ENCODE peak calls at places on chromosomes 5 and 9, in six cellular contexts. D is K562, P is SK-N-SH, U is HCT116, N is H1, Z is HepG2. O is an unnamed sample.

GRCh38 chr9:127742435-127743088 is 7.5 kb upstream of the TOR2A start:
- DNase-seq in P (peak), N (peak), D (peak), U (no peak), Z (no peak), O (no peak)

GRCh38 chr5:78597068-78597857 is 51.3 kb downstream of the LHFPL2 start:
- DNase-seq in N (no peak), U (no peak), D (no peak), P (no peak), Z (peak), O (no peak)

GRCh38 chr9:38387751-38388150 is 4.8 kb upstream of the ALDH1B1 start:
- DNase-seq in N (no peak), U (no peak), Z (no peak), D (no peak), P (no peak), O (no peak)

GRCh38 chr9:86410281-86410680 is 56.1 kb upstream of the TUT7 start:
- DNase-seq in Z (no peak), N (peak), D (no peak), U (no peak), P (no peak), O (no peak)

GRCh38 chr5:152113401-152113800 is 188.8 kb upstream of the GLRA1 start:
- DNase-seq in N (no peak), P (no peak), Z (no peak), U (peak), D (no peak), O (no peak)

GRCh38 chr9:84917366-84918063 is 248.0 kb downstream of the NTRK2 start:
- DNase-seq in P (no peak), U (no peak), N (no peak), Z (no peak), D (no peak), O (no peak)

GRCh38 chr9:137046094-137046787 is at the start of gene NPDC1:
- DNase-seq in Z (peak), U (peak), N (peak), D (peak), P (peak), O (peak)

GRCh38 chr5:55440188-55440646 is 94.5 kb downstream of the PLPP1 start:
- DNase-seq in N (no peak), U (no peak), P (peak), Z (no peak), D (no peak), O (no peak)

GRCh38 chr5:121919091-121919490 is 42.7 kb upstream of the SRFBP1 start:
- DNase-seq in P (no peak), Z (no peak), D (no peak), N (no peak), U (no peak), O (no peak)

GRCh38 chr5:76462097-76462702 is 59.1 kb downstream of the IQGAP2 start:
- DNase-seq in Z (no peak), N (no peak), U (no peak), D (no peak), P (no peak), O (no peak)

GRCh38 chr5:175797521-175798038 is 73.8 kb upstream of the CPLX2 start:
- DNase-seq in N (peak), D (no peak), Z (peak), U (no peak), P (peak), O (no peak)

GRCh38 chr5:38537502-38537901 is 18.9 kb downstream of the LIFR start:
- DNase-seq in N (no peak), Z (no peak), U (no peak), P (no peak), D (no peak), O (no peak)

GRCh38 chr9:17134396-17134842 is 421 bp upstream of the CNTLN start:
- DNase-seq in U (no peak), D (no peak), P (no peak), Z (no peak), N (no peak), O (no peak)

GRCh38 chr9:37622462-37622861 is 28.3 kb upstream of the FRMPD1 start:
- DNase-seq in P (peak), D (no peak), Z (no peak), U (no peak), N (no peak), O (no peak)

GRCh38 chr5:96637191-96637590 is 25.0 kb upstream of the CAST start:
- DNase-seq in U (no peak), Z (no peak), N (no peak), P (no peak), D (no peak), O (peak)

GRCh38 chr5:147310059-147310704 is 75.4 kb downstream of the STK32A start:
- DNase-seq in U (peak), Z (no peak), N (no peak), P (peak), D (no peak), O (peak)

GRCh38 chr5:31413030-31413812 is 118.7 kb downstream of the DROSHA start:
- DNase-seq in P (no peak), Z (no peak), D (no peak), U (no peak), N (no peak), O (no peak)

GRCh38 chr5:9337908-9338307 is 208.0 kb downstream of the SEMA5A start:
- DNase-seq in D (no peak), P (no peak), N (no peak), Z (no peak), U (no peak), O (no peak)

GRCh38 chr5:149941795-149942194 is 2.8 kb downstream of the PDE6A start:
- DNase-seq in Z (no peak), U (no peak), N (no peak), D (no peak), P (no peak), O (no peak)

GRCh38 chr9:86946712-86947145 is 577 bp downstream of the GAS1 start:
- DNase-seq in Z (no peak), U (no peak), N (no peak), P (peak), D (no peak), O (peak)

GRCh38 chr5:111627862-111628261 is 115.5 kb upstream of the STARD4 start:
- DNase-seq in P (no peak), D (no peak), N (no peak), Z (no peak), U (no peak), O (no peak)

GRCh38 chr5:173148354-173148753 is 4.0 kb downstream of the BNIP1 start:
- DNase-seq in N (no peak), U (no peak), D (no peak), Z (no peak), P (no peak), O (no peak)

GRCh38 chr5:74994791-74995190 is 57.6 kb downstream of the GCNT4 start:
- DNase-seq in P (no peak), Z (no peak), U (no peak), N (no peak), D (no peak), O (no peak)

GRCh38 chr5:87137280-87137679 is 130.4 kb upstream of the RASA1 start:
- DNase-seq in P (no peak), Z (no peak), U (no peak), D (no peak), N (no peak), O (no peak)

GRCh38 chr9:81829201-81829882 is 98.9 kb upstream of the SPATA31D4 start:
- DNase-seq in N (no peak), P (no peak), D (no peak), U (no peak), Z (no peak), O (no peak)

GRCh38 chr5:76820491-76820890 is 1.7 kb downstream of the F2RL1 start:
- DNase-seq in P (no peak), Z (peak), U (no peak), D (no peak), N (no peak), O (no peak)

GRCh38 chr5:158522761-158523160 is 577.0 kb downstream of the EBF1 start:
- DNase-seq in P (no peak), Z (no peak), N (no peak), D (no peak), U (no peak), O (no peak)

GRCh38 chr9:84794981-84795637 is 125.6 kb downstream of the NTRK2 start:
- DNase-seq in U (no peak), Z (no peak), P (no peak), D (no peak), N (no peak), O (no peak)

GRCh38 chr5:144467795-144468194 is 297.1 kb downstream of the KCTD16 start:
- DNase-seq in Z (peak), N (no peak), D (no peak), U (peak), P (peak), O (peak)

DNA sequence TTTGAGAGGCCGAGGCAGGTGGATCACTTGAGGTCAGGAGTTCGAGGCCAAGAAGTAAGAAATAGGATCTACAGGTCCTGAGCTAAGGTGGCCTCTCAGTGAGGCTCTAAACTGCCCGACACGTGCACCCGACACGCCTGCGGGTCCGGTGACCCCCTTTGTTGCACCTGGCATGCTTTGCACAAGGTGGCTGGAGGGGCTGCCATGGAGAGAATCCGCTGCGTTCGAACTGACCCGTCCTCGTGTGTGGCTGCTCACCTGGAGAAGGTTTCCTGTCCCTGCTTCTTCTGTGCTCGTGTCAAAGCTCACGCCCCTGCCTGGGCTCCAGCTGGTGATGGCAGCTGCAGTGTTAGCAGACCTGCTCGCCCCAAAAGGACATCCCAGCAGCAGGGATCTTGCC is 5.7 kb upstream of the OLFM1 start:
- DNase-seq in Z (no peak), N (no peak), P (no peak), D (no peak), U (no peak), O (no peak)
- TF ChIP-seq JUND in Z (no peak), N (no peak), P (no peak), D (no peak), U (no peak), O (no peak)

GRCh38 chr5:140633081-140633471 is at the start of gene CD14:
- DNase-seq in P (no peak), Z (peak), N (no peak), U (no peak), D (no peak), O (peak)
- TF ChIP-seq JUND in P (no peak), Z (no peak), N (no peak), U (no peak), D (no peak), O (no peak)

GRCh38 chr5:171893290-171893890 is 107.8 kb downstream of the SMIM23 start:
- DNase-seq in U (no peak), Z (no peak), D (no peak), P (no peak), N (no peak), O (no peak)
- TF ChIP-seq JUND in U (no peak), Z (no peak), D (no peak), P (peak), N (no peak), O (no peak)

GRCh38 chr5:88396635-88397285 is 128.1 kb upstream of the TMEM161B start:
- DNase-seq in N (no peak), U (no peak), P (no peak), D (no peak), Z (no peak), O (no peak)
- TF ChIP-seq JUND in N (no peak), U (no peak), P (no peak), D (no peak), Z (no peak), O (no peak)

GRCh38 chr5:81853005-81853357 is 102.1 kb upstream of the SSBP2 start:
- DNase-seq in Z (no peak), D (peak), N (no peak), P (no peak), U (no peak), O (no peak)

GRCh38 chr5:81854915-81855314 is 104.0 kb upstream of the SSBP2 start:
- DNase-seq in Z (no peak), N (no peak), D (no peak), P (no peak), U (no peak), O (no peak)

GRCh38 chr5:81854485-81854884 is 103.6 kb upstream of the SSBP2 start:
- DNase-seq in Z (no peak), D (no peak), U (no peak), P (no peak), N (no peak), O (no peak)

GRCh38 chr5:81855576-81855975 is 104.7 kb upstream of the SSBP2 start:
- DNase-seq in N (no peak), Z (no peak), U (no peak), D (no peak), P (no peak), O (no peak)

DNA sequence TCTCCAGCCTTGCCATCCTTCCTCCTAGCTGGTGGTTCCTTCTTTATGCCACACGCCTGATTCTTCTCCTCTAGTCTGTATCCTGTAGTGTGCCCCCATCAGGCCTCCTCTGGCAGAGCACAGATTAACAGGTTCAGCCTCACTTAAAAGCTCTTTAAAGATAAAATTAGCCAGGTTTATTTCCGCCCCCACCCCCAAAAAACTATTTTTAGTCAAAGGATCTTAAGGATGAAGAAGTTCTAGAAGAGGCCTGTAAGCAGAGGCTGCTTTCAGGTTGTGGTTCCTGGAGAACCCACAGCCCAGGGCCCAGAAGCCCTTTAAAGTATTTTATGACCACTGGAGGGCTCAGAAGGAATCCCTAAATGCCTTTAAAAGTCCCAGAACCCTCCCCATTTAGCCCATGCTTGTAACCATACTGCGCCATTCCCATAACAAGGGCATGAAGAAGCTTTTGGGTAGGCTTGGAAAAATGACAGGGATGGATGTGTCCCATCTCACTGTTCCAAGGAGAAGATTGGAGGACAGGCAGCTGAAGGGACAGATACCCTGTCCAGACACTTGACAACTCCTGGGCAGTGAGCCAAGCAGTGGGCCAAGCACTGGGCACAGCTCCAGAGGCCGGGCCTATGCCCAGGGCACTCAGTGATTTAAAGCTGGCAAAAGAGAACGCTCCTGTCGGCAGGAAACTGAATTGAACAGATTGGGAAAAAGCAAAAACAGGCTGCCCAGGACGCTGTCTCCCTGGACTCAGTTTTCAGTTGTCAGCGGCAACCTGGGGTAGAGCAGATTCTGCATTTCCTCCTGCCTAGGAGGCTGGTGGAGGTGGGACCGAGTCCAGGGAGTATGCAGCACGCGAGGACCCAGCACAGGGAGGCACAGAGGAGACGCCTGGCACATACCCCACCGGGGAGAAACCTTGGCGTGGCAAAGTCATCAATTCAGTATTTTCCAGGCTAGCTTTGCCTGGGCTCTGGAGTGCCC is 106.3 kb upstream of the SSBP2 start:
- DNase-seq in D (no peak), Z (no peak), U (no peak), P (peak), N (no peak), O (no peak)
- TF ChIP-seq JUND in D (no peak), Z (no peak), U (no peak), P (no peak), N (no peak), O (no peak)

GRCh38 chr9:19161257-19162025 is 34.1 kb upstream of the PLIN2 start:
- DNase-seq in D (peak), N (no peak), U (peak), Z (peak), P (no peak), O (no peak)
- TF ChIP-seq JUND in D (peak), N (no peak), U (peak), Z (peak), P (peak), O (no peak)

GRCh38 chr9:9792144-9792857 is 820.5 kb downstream of the PTPRD start:
- DNase-seq in N (no peak), U (no peak), Z (no peak), P (no peak), D (no peak), O (no peak)

GRCh38 chr9:9791621-9792020 is 821.2 kb downstream of the PTPRD start:
- DNase-seq in Z (no peak), U (no peak), N (no peak), P (no peak), D (no peak), O (no peak)

DNA sequence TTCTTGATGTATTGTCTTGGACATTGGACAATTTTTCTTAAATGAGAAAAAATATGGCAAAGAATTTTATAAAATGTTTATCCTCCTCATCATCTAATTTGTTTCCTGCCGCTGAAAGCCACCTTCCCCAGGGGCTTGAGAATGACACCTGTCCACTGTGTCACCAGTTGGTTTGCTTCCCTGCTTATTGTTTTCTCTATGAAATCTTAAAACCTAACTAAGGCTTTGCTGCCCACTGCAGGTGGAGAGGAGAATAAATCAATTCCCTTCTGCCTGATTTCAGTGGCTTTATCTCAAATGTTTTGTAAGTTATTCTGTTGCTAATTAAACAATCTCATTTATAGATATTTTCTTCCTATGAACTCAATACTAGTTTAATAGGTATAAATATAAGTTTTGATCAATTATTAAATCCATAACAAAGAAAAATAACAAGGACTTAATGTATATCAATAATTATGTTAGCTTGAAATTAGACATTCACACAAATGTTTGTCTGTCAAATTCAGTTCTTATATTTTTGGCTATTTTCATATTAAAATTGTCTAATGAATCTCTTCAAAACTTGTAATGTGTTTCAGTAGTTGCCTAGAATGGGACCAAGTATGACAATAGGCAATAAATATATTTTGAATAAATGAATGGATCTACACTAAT is 822.5 kb downstream of the PTPRD start:
- DNase-seq in D (no peak), Z (peak), N (no peak), P (peak), U (no peak), O (peak)
- TF ChIP-seq JUND in D (no peak), Z (no peak), N (no peak), P (no peak), U (no peak), O (no peak)

GRCh38 chr5:135979510-135979909 is 24.7 kb upstream of the LECT2 start:
- DNase-seq in U (no peak), Z (no peak), P (no peak), N (no peak), D (no peak), O (no peak)

GRCh38 chr5:135976216-135976615 is 21.4 kb upstream of the LECT2 start:
- DNase-seq in D (no peak), P (no peak), Z (no peak), N (no peak), U (no peak), O (no peak)

GRCh38 chr5:135977375-135977928 is 22.7 kb upstream of the LECT2 start:
- DNase-seq in D (peak), U (peak), P (no peak), N (peak), Z (no peak), O (no peak)

GRCh38 chr5:135978993-135979392 is 24.2 kb upstream of the LECT2 start:
- DNase-seq in D (no peak), U (no peak), P (no peak), N (no peak), Z (no peak), O (no peak)

GRCh38 chr5:135978212-135978631 is 23.4 kb upstream of the LECT2 start:
- DNase-seq in D (no peak), P (no peak), U (no peak), Z (no peak), N (no peak), O (no peak)
- TF ChIP-seq JUND in D (no peak), P (no peak), U (no peak), Z (no peak), N (no peak), O (no peak)

GRCh38 chr9:129591916-129592315 is 29.0 kb downstream of the C9orf50 start:
- DNase-seq in N (no peak), D (no peak), Z (peak), U (no peak), P (no peak), O (no peak)
- TF ChIP-seq JUND in N (no peak), D (no peak), Z (no peak), U (no peak), P (no peak), O (no peak)

O was measured in T47D.